ENCODE peak calls at places on chromosomes 4 and X, in six cellular contexts. X, B, S, I, M and Y are unnamed samples.

GRCh38 chrX:109818921-109819320 is 85.9 kb upstream of the ACSL4 start:
- DNase-seq in X (no peak), B (no peak), S (no peak), I (no peak), M (no peak), Y (no peak)

GRCh38 chrX:135505356-135505755 is 15.1 kb upstream of the INTS6L start:
- DNase-seq in X (peak), B (no peak), S (no peak), I (no peak), M (no peak), Y (no peak)

GRCh38 chr4:147334478-147334877 is 146.4 kb upstream of the EDNRA start:
- DNase-seq in X (peak), B (peak), S (no peak), I (no peak), M (no peak), Y (no peak)

GRCh38 chrX:103540145-103540544 is 20.9 kb upstream of the RAB40A start:
- DNase-seq in X (peak), B (peak), S (no peak), I (no peak), M (no peak), Y (no peak)

GRCh38 chr4:185681604-185682003 is 130.4 kb downstream of the SORBS2 start:
- DNase-seq in X (no peak), B (no peak), S (no peak), I (no peak), M (no peak), Y (no peak)

GRCh38 chr4:2574058-2574457 is 37.6 kb downstream of the FAM193A start:
- DNase-seq in X (no peak), B (no peak), S (no peak), I (no peak), M (no peak), Y (no peak)

GRCh38 chrX:8364369-8365141 is 100.1 kb upstream of the VCX3B start:
- DNase-seq in X (no peak), B (peak), S (no peak), I (no peak), M (no peak), Y (no peak)

GRCh38 chr4:185113340-185113739 is 29.7 kb upstream of the SLC25A4 start:
- DNase-seq in X (peak), B (peak), S (no peak), I (no peak), M (no peak), Y (no peak)

GRCh38 chr4:98939892-98940298 is 11.0 kb upstream of the EIF4E start:
- DNase-seq in X (peak), B (peak), S (no peak), I (no peak), M (no peak), Y (no peak)

GRCh38 chrX:39162322-39162721 is 361.1 kb downstream of the MID1IP1 start:
- DNase-seq in X (no peak), B (no peak), S (no peak), I (no peak), M (no peak), Y (no peak)

GRCh38 chr4:186651624-186652023 is 72.0 kb downstream of the FAT1 start:
- DNase-seq in X (no peak), B (peak), S (peak), I (peak), M (peak), Y (no peak)

GRCh38 chr4:25592670-25593069 is 63.0 kb upstream of the SLC34A2 start:
- DNase-seq in X (no peak), B (no peak), S (no peak), I (no peak), M (no peak), Y (no peak)

GRCh38 chr4:25585901-25586523 is 69.6 kb upstream of the SLC34A2 start:
- DNase-seq in X (no peak), B (no peak), S (no peak), I (no peak), M (no peak), Y (no peak)

GRCh38 chr4:25588211-25588610 is 67.4 kb upstream of the SLC34A2 start:
- DNase-seq in X (no peak), B (no peak), S (no peak), I (no peak), M (no peak), Y (no peak)

GRCh38 chr4:25590171-25590570 is 65.5 kb upstream of the SLC34A2 start:
- DNase-seq in X (no peak), B (no peak), S (no peak), I (no peak), M (no peak), Y (no peak)
- H3K4me3 ChIP-seq in X (no peak), B (no peak), S (no peak), I (no peak), M (no peak), Y (no peak)

GRCh38 chr4:6470502-6471302 is 1.7 kb downstream of the PPP2R2C start:
- DNase-seq in X (peak), B (peak), S (no peak), I (peak), M (peak), Y (no peak)
- H3K27ac ChIP-seq in X (no peak), B (no peak), S (no peak), I (peak), M (no peak), Y (no peak)

GRCh38 chrX:500481-501010 is 113.8 kb upstream of the PPP2R3B start:
- DNase-seq in X (no peak), B (no peak), S (no peak), I (no peak), M (no peak), Y (no peak)

GRCh38 chrX:497201-497710 is 110.5 kb upstream of the PPP2R3B start:
- DNase-seq in X (no peak), B (no peak), S (no peak), I (no peak), M (no peak), Y (no peak)

DNA sequence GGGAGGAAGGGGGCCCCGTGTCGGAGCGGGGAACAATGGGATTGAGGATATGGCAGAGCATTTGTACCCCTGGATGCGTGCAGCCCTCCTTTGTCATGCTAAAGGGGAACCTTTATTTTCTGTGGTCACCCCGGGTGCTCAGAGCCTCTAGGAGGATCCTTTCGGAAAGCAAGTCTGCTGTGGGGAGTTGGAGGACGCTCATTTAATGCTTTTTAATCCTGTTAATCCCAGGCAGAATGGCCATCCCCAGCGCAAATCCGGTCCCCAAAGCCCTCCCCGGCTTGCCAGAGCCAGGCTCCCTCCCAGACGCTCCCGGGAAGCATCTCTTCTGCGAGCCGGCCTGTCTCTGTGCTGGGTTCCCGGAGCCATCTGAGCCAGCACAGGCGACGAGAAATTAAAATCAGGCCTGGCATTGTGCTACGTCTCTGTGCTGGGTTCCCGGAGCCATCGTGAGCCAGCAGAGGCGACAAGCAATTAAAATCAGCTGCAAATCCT is 113.2 kb upstream of the PPP2R3B start:
- DNase-seq in X (no peak), B (no peak), S (no peak), I (no peak), M (no peak), Y (no peak)
- H3K4me3 ChIP-seq in X (no peak), B (no peak), S (peak), I (peak), M (no peak), Y (no peak)

DNA sequence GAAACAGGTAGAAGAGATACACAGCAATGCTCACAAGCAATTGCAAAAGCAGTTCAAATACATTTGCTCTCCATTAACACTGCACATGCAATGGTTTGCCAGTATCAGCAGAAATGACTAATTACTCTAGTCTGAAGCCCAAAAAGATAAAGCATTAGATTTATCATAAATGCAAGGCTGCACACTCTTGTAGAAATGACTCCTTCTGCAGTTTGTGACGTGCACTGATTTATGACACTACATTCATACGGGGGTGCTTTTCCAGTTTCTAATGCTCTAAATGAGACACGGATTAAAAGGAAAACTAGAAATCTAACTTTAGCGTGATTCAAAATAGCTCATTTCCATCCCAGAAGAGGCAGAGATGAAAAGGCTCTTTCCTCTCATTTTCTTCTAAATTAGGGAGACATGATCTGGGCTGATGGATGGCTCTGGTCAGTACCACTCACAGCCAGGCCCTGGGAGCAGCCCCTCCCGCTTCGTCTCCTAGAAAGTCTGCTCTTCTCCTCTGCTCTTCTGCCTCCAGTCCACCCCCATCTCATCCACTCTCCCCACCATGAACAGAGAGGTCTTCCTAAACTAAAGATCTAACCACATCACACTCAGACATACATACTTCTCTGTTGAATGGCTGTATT is 33.2 kb downstream of the PPP2R2C start:
- DNase-seq in X (no peak), B (no peak), S (no peak), I (no peak), M (no peak), Y (no peak)
- H3K27ac ChIP-seq in X (no peak), B (no peak), S (no peak), I (peak), M (no peak), Y (no peak)

GRCh38 chrX:32532282-32532681 is 679.1 kb downstream of the DMD start:
- DNase-seq in X (no peak), B (no peak), S (no peak), I (no peak), M (no peak), Y (no peak)

GRCh38 chrX:32533848-32534247 is 677.5 kb downstream of the DMD start:
- DNase-seq in X (no peak), B (no peak), S (no peak), I (no peak), M (no peak), Y (no peak)

GRCh38 chrX:32525234-32525633 is 686.1 kb downstream of the DMD start:
- DNase-seq in X (no peak), B (no peak), S (no peak), I (no peak), M (no peak), Y (no peak)

DNA sequence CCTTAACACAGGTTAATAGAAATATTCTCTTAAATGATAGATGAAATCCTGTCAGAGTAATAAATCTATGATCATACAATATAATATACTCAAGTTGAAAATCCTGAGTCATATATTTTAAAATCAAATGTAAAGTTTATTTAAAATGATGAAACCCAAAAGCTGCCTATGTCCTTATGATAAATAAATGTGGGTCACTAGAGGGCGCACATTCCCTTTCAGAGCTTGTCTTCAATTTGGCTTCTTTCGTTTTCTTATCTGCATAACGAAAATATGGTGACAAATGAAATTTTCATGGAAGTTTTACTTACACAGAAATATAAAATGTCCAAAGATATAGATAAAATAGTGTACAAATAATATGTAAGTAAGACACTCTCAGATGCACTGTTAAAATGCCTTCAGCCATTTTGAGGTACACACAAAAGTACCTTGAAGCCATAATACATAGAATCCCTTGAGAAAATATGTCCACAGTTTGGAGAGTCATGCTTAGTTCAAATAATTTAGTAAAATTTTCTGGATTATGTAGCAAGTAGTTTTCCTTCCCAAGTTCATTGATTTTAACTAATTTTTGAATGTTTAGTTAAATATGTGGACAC is 680.4 kb downstream of the DMD start:
- DNase-seq in X (peak), B (peak), S (no peak), I (no peak), M (no peak), Y (no peak)
- H3K4me3 ChIP-seq in X (no peak), B (peak), S (peak), I (peak), M (peak), Y (no peak)

GRCh38 chr4:115920637-115921036 is 807.2 kb upstream of the NDST4 start:
- DNase-seq in X (no peak), B (no peak), S (no peak), I (no peak), M (no peak), Y (no peak)
- H3K27ac ChIP-seq in X (no peak), B (no peak), S (no peak), I (no peak), M (no peak), Y (no peak)

GRCh38 chrX:105191878-105192277 is 28.6 kb downstream of the TEX13A start:
- DNase-seq in X (no peak), B (peak), S (no peak), I (no peak), M (no peak), Y (no peak)
- H3K4me3 ChIP-seq in X (no peak), B (no peak), S (no peak), I (no peak), M (no peak), Y (no peak)

GRCh38 chr4:116705466-116705865 is 379.9 kb downstream of the TRAM1L1 start:
- DNase-seq in X (no peak), B (no peak), S (no peak), I (no peak), M (no peak), Y (no peak)
- H3K27ac ChIP-seq in X (no peak), B (no peak), S (no peak), I (no peak), M (no peak), Y (no peak)

GRCh38 chrX:107290019-107290418 is 83.6 kb downstream of the DNAAF6 start:
- DNase-seq in X (no peak), B (no peak), S (no peak), I (no peak), M (no peak), Y (no peak)

GRCh38 chrX:107288676-107289075 is 82.3 kb downstream of the DNAAF6 start:
- DNase-seq in X (no peak), B (no peak), S (no peak), I (no peak), M (no peak), Y (no peak)

GRCh38 chrX:107298276-107298675 is 91.9 kb downstream of the DNAAF6 start:
- DNase-seq in X (no peak), B (no peak), S (no peak), I (no peak), M (no peak), Y (no peak)

GRCh38 chrX:107293056-107293455 is 86.6 kb downstream of the DNAAF6 start:
- DNase-seq in X (no peak), B (no peak), S (no peak), I (no peak), M (no peak), Y (no peak)
- H3K4me3 ChIP-seq in X (no peak), B (no peak), S (no peak), I (no peak), M (no peak), Y (no peak)

GRCh38 chrX:73668779-73669178 is 105.8 kb downstream of the CHIC1 start:
- DNase-seq in X (no peak), B (peak), S (no peak), I (no peak), M (no peak), Y (no peak)
- H3K27ac ChIP-seq in X (no peak), B (no peak), S (no peak), I (no peak), M (no peak), Y (no peak)